ENCODE peak calls at places on chromosomes 12 and 14, in four cellular contexts. X, K, A and F are unnamed samples.

GRCh38 chr12:87302126-87302732 is 727.0 kb downstream of the C12orf50 start:
- DNase-seq in K (no peak), A (no peak), X (no peak), F (no peak)

GRCh38 chr12:123519151-123520001 is 14.1 kb downstream of the RILPL1 start:
- DNase-seq in X (no peak), K (peak), A (no peak), F (no peak)

GRCh38 chr14:61342486-61342885 is 21.1 kb downstream of the PRKCH start:
- DNase-seq in X (no peak), K (no peak), A (peak), F (no peak)

GRCh38 chr14:36524874-36525745 is 5.1 kb upstream of the NKX2-1 start:
- DNase-seq in A (no peak), K (peak), X (peak), F (peak)

GRCh38 chr12:105920161-105920684 is 218.5 kb downstream of the NUAK1 start:
- DNase-seq in K (no peak), A (no peak), X (peak), F (no peak)

GRCh38 chr14:53493895-53494294 is 340.8 kb upstream of the DDHD1 start:
- DNase-seq in X (no peak), K (no peak), A (no peak), F (no peak)

GRCh38 chr14:33992274-33993050 is 41.6 kb upstream of the EGLN3 start:
- DNase-seq in X (no peak), K (no peak), A (no peak), F (no peak)

GRCh38 chr14:54609576-54609975 is 42.6 kb downstream of the SAMD4A start:
- DNase-seq in K (no peak), X (no peak), A (no peak), F (no peak)

GRCh38 chr12:95788637-95789036 is 1.9 kb downstream of the NTN4 start:
- DNase-seq in K (no peak), A (no peak), X (no peak), F (no peak)

GRCh38 chr12:117857632-117858274 is 111.0 kb downstream of the KSR2 start:
- DNase-seq in A (peak), K (peak), X (peak), F (peak)

GRCh38 chr12:8667280-8667679 is 4.7 kb upstream of the MFAP5 start:
- DNase-seq in K (no peak), X (no peak), A (no peak), F (no peak)

GRCh38 chr12:52052471-52053186 is 1.4 kb downstream of the NR4A1 start:
- DNase-seq in X (no peak), A (no peak), K (no peak), F (no peak)

GRCh38 chr14:25136811-25137210 is 86.9 kb upstream of the STXBP6 start:
- DNase-seq in X (no peak), A (no peak), K (no peak), F (no peak)

GRCh38 chr12:57224973-57225679 is 4.4 kb upstream of the SHMT2 start:
- DNase-seq in K (no peak), X (no peak), A (no peak), F (no peak)

GRCh38 chr12:8145754-8146415 is 10.9 kb upstream of the ZNF705A start:
- DNase-seq in X (no peak), A (no peak), K (no peak), F (no peak)

GRCh38 chr14:74516451-74517155 is 23.0 kb downstream of the ISCA2 start:
- DNase-seq in K (peak), X (no peak), A (no peak), F (no peak)

GRCh38 chr12:67578976-67579661 is 69.4 kb upstream of the DYRK2 start:
- DNase-seq in X (no peak), K (no peak), A (no peak), F (no peak)

GRCh38 chr14:51277753-51278415 is 37.8 kb downstream of the TMX1 start:
- DNase-seq in A (no peak), K (no peak), X (no peak), F (no peak)

GRCh38 chr12:49188916-49189367 is at the start of gene TUBA1A:
- DNase-seq in X (peak), A (peak), K (peak), F (peak)

GRCh38 chr14:73489481-73490175 is 1.1 kb upstream of the RIOX1 start:
- DNase-seq in X (no peak), K (no peak), A (no peak), F (no peak)

GRCh38 chr12:76144253-76144564 is 59.7 kb upstream of the NAP1L1 start:
- DNase-seq in A (no peak), X (peak), K (no peak), F (no peak)

GRCh38 chr14:23248601-23249000 is 10.9 kb downstream of the RNF212B start:
- DNase-seq in A (no peak), X (no peak), K (no peak), F (no peak)

GRCh38 chr14:74955229-74955999 is at the start of gene PGF:
- DNase-seq in A (no peak), X (peak), K (no peak), F (peak)

GRCh38 chr12:42507589-42507988 is 82.0 kb downstream of the PRICKLE1 start:
- DNase-seq in A (no peak), K (no peak), X (peak), F (no peak)

GRCh38 chr12:121966959-121967358 is 48.6 kb downstream of the CFAP251 start:
- DNase-seq in X (no peak), K (no peak), A (no peak), F (no peak)
- TF ChIP-seq FOXM1 in X (no peak), K (no peak), A (no peak), F (no peak)

GRCh38 chr12:115149279-115149678 is 465.3 kb upstream of the TBX3 start:
- DNase-seq in X (no peak), A (no peak), K (no peak), F (no peak)

GRCh38 chr12:115147916-115148315 is 463.9 kb upstream of the TBX3 start:
- DNase-seq in K (no peak), A (no peak), X (no peak), F (no peak)

GRCh38 chr12:115146453-115146852 is 462.5 kb upstream of the TBX3 start:
- DNase-seq in K (no peak), X (no peak), A (no peak), F (no peak)

GRCh38 chr12:115144425-115144824 is 460.4 kb upstream of the TBX3 start:
- DNase-seq in A (no peak), K (no peak), X (no peak), F (no peak)

GRCh38 chr12:115149685-115150378 is 465.9 kb upstream of the TBX3 start:
- DNase-seq in A (no peak), K (no peak), X (no peak), F (no peak)
- TF ChIP-seq FOXM1 in A (no peak), K (no peak), X (no peak), F (no peak)

DNA sequence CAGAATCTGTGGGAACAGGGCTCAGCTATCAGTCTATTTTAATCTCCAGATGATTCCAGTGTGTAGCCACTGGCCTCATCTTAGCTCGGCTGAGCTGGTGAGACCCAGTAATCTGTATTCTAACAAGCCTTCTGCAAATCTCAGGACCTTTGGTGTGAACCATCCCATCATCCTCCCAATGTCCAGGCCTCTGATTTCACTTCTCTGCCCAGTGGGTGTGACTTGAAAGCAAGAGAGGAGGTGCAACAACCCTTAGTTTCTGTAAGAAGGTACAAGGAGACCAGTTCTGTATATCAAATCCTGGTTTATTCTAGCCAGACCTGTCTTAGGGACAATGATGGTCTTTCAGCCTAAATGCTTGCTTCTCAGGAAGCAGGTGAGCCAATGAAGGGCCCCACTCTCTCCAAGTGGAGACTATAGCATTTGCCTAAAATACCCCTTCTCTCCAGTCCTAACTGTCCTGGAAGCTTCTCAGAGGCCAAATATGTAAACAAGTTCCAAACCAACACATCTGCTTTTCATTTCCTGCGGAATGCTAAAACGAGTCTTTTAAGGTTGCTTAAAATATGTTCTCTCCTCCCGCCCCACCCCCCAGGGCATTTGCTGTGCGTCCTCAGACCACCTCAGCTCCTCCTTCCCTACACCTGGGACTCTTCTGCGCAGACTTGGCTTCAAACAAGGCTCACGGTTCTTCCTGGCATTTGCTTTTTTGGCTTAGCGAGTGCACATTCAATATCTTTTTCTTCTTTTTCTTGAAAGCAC is 78.4 kb upstream of the FUT8 start:
- DNase-seq in X (no peak), A (no peak), K (no peak), F (no peak)
- TF ChIP-seq FOXM1 in X (no peak), A (no peak), K (no peak), F (no peak)

GRCh38 chr12:120117961-120118709 is 1.6 kb upstream of the RAB35 start:
- DNase-seq in X (no peak), A (no peak), K (peak), F (no peak)
- TF ChIP-seq FOXM1 in X (no peak), A (no peak), K (no peak), F (no peak)

GRCh38 chr12:98352218-98352811 is 163.1 kb upstream of the TMPO start:
- DNase-seq in K (peak), A (no peak), X (no peak), F (no peak)
- TF ChIP-seq FOXM1 in K (no peak), A (no peak), X (peak), F (no peak)